ENCODE peak calls at places on chromosome 7, in seven cellular contexts. One of them, this sample, is unnamed.

GRCh38 chr7:76272872-76273271 is 29.6 kb upstream of the HSPB1 start:
- DNase-seq in pons: no peak
- DNase-seq in GF-D8: no peak
- DNase-seq in AG10803: no peak
- DNase-seq in activated T-helper 9 cell treated with anti-CD3 and anti-CD28 coated beads, Interleukin-2, amount 50 U/mL, for 16 hours: no peak
- DNase-seq in GM20000: peak; percentile 78
- DNase-seq in EL: no peak
- DNase-seq in this sample: no peak

GRCh38 chr7:98203261-98203963 is 7.8 kb upstream of the BHLHA15 start:
- DNase-seq in activated T-helper 9 cell treated with anti-CD3 and anti-CD28 coated beads, Interleukin-2, amount 50 U/mL, for 16 hours: no peak
- DNase-seq in pons: no peak
- DNase-seq in GM20000: peak; percentile 86
- DNase-seq in AG10803: no peak
- DNase-seq in GF-D8: no peak
- DNase-seq in EL: no peak
- DNase-seq in this sample: no peak

GRCh38 chr7:121985476-121985875 is 112.5 kb downstream of the PTPRZ1 start:
- DNase-seq in activated T-helper 9 cell treated with anti-CD3 and anti-CD28 coated beads, Interleukin-2, amount 50 U/mL, for 16 hours: no peak
- DNase-seq in pons: no peak
- DNase-seq in AG10803: no peak
- DNase-seq in EL: no peak
- DNase-seq in GM20000: no peak
- DNase-seq in GF-D8: no peak
- DNase-seq in this sample: no peak

GRCh38 chr7:20201380-20201779 is 15.8 kb downstream of the MACC1 start:
- DNase-seq in AG10803: no peak
- DNase-seq in activated T-helper 9 cell treated with anti-CD3 and anti-CD28 coated beads, Interleukin-2, amount 50 U/mL, for 16 hours: no peak
- DNase-seq in GF-D8: no peak
- DNase-seq in GM20000: peak; percentile 23
- DNase-seq in pons: no peak
- DNase-seq in EL: no peak
- DNase-seq in this sample: peak; percentile 38

GRCh38 chr7:150737265-150738055 is at the start of gene GIMAP5:
- DNase-seq in GM20000: no peak
- DNase-seq in activated T-helper 9 cell treated with anti-CD3 and anti-CD28 coated beads, Interleukin-2, amount 50 U/mL, for 16 hours: peak; percentile 43
- DNase-seq in GF-D8: no peak
- DNase-seq in AG10803: no peak
- DNase-seq in pons: no peak
- DNase-seq in EL: no peak
- DNase-seq in this sample: no peak

GRCh38 chr7:100369105-100369504 is 4.2 kb upstream of the PILRA start:
- DNase-seq in EL: no peak
- DNase-seq in activated T-helper 9 cell treated with anti-CD3 and anti-CD28 coated beads, Interleukin-2, amount 50 U/mL, for 16 hours: no peak
- DNase-seq in GM20000: peak; percentile 83
- DNase-seq in pons: peak; percentile 80
- DNase-seq in AG10803: no peak
- DNase-seq in GF-D8: peak; percentile 93
- DNase-seq in this sample: no peak

GRCh38 chr7:148561099-148561498 is 29.5 kb upstream of the C7orf33 start:
- DNase-seq in pons: no peak
- DNase-seq in activated T-helper 9 cell treated with anti-CD3 and anti-CD28 coated beads, Interleukin-2, amount 50 U/mL, for 16 hours: no peak
- DNase-seq in GF-D8: no peak
- DNase-seq in GM20000: no peak
- DNase-seq in AG10803: no peak
- DNase-seq in EL: no peak
- DNase-seq in this sample: no peak

GRCh38 chr7:124662937-124663336 is 102.7 kb downstream of the GPR37 start:
- DNase-seq in AG10803: no peak
- DNase-seq in GF-D8: no peak
- DNase-seq in activated T-helper 9 cell treated with anti-CD3 and anti-CD28 coated beads, Interleukin-2, amount 50 U/mL, for 16 hours: no peak
- DNase-seq in pons: peak; percentile 76
- DNase-seq in EL: no peak
- DNase-seq in GM20000: no peak
- DNase-seq in this sample: no peak

This sample was measured in WTC11.